ENCODE peak calls at places on chromosomes 6 and 20, in five cellular contexts. L, P, Q, H and G are unnamed samples.

GRCh38 chr6:46917002-46917401 is 4.7 kb downstream of the ADGRF5 start:
- DNase-seq in L (no peak), P (no peak), Q (no peak), H (no peak), G (no peak)

GRCh38 chr6:166957087-166957804 is 896 bp upstream of the RNASET2 start:
- DNase-seq in L (no peak), P (peak), Q (peak), H (no peak), G (no peak)

GRCh38 chr20:33160681-33161080 is 7.3 kb upstream of the BPIFA2 start:
- DNase-seq in L (no peak), P (no peak), Q (no peak), H (no peak), G (no peak)

GRCh38 chr6:35318200-35318844 is 20.7 kb downstream of the DEF6 start:
- DNase-seq in L (peak), P (peak), Q (peak), H (peak), G (peak)

GRCh38 chr6:133923938-133924593 is 29.0 kb upstream of the TBPL1 start:
- DNase-seq in L (peak), P (peak), Q (peak), H (peak), G (no peak)

GRCh38 chr20:61186771-61187170 is 65.3 kb upstream of the CDH4 start:
- DNase-seq in L (no peak), P (no peak), Q (peak), H (no peak), G (no peak)

GRCh38 chr6:165308926-165309731 is at the start of gene C6orf118:
- DNase-seq in L (no peak), P (no peak), Q (peak), H (peak), G (peak)

GRCh38 chr6:36938536-36938935 is 16.0 kb upstream of the PI16 start:
- DNase-seq in L (peak), P (no peak), Q (peak), H (no peak), G (no peak)

GRCh38 chr20:33423141-33423834 is 20.3 kb downstream of the SNTA1 start:
- DNase-seq in L (peak), P (peak), Q (peak), H (no peak), G (no peak)

GRCh38 chr6:28537509-28538140 is 11.9 kb downstream of the GPX5 start:
- DNase-seq in L (no peak), P (no peak), Q (no peak), H (peak), G (no peak)

GRCh38 chr6:157461000-157461915 is 80.3 kb downstream of the ZDHHC14 start:
- DNase-seq in L (peak), P (peak), Q (peak), H (no peak), G (no peak)

GRCh38 chr6:34189806-34190503 is 44.1 kb upstream of the GRM4 start:
- DNase-seq in L (no peak), P (peak), Q (no peak), H (no peak), G (peak)

GRCh38 chr20:21539512-21539911 is 25.6 kb upstream of the NKX2-2 start:
- DNase-seq in L (no peak), P (no peak), Q (no peak), H (no peak), G (no peak)

GRCh38 chr6:155377061-155377460 is 62.8 kb upstream of the TFB1M start:
- DNase-seq in L (peak), P (no peak), Q (peak), H (peak), G (no peak)

GRCh38 chr6:104559435-104560202 is 300.1 kb downstream of the HACE1 start:
- DNase-seq in L (no peak), P (no peak), Q (no peak), H (no peak), G (no peak)

DNA sequence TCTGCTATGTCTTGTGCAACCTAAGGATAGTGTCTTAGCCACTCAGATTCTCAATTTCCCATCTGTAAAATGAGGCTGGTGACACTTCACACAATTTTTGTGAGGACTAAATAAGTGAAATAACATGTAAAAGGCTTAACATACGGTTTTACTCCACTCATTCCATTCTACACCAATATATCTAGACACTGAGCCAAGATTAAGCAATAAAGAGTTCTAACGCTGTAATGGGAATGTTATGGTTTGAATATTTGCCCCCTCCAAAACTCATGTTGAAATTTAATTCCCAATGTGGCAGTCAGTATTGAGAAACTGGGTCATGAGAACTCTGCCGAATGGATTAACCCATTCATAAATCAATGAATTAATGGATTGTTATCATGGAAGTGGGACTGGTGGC is 301.0 kb downstream of the HACE1 start:
- DNase-seq in L (no peak), P (no peak), Q (peak), H (no peak), G (no peak)
- TF ChIP-seq CTCF in L (no peak), P (no peak), Q (no peak), H (no peak), G (no peak)

GRCh38 chr20:36384022-36384619 is 78.0 kb downstream of the DLGAP4 start:
- DNase-seq in L (peak), P (peak), Q (peak), H (peak), G (no peak)
- TF ChIP-seq CTCF in L (peak), P (peak), Q (no peak), H (no peak), G (peak)

DNA sequence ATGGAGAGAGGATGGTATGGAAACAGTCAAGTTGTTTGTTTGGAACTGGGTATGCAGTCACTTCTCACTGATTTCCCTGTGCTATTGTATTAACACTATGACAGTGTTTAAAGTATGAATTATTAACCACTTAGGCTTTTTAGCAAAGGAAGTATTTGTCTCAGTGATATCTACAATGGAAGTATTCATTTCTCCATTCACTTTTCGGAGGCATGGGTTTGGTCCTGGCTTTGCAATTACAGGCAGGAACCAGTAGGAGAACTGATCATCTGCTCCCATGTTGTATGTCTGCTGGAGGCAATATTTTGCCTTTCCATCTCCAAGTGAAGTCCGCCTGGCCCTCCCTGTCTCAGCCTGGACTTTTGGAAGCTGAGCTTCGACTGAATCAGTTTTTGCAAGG is 30.6 kb upstream of the EXOC2 start:
- DNase-seq in L (no peak), P (peak), Q (no peak), H (no peak), G (no peak)
- TF ChIP-seq CTCF in L (peak), P (peak), Q (peak), H (no peak), G (no peak)

GRCh38 chr6:17730078-17730704 is 23.5 kb upstream of the NUP153 start:
- DNase-seq in L (no peak), P (no peak), Q (no peak), H (no peak), G (no peak)
- TF ChIP-seq CTCF in L (no peak), P (no peak), Q (no peak), H (no peak), G (no peak)

DNA sequence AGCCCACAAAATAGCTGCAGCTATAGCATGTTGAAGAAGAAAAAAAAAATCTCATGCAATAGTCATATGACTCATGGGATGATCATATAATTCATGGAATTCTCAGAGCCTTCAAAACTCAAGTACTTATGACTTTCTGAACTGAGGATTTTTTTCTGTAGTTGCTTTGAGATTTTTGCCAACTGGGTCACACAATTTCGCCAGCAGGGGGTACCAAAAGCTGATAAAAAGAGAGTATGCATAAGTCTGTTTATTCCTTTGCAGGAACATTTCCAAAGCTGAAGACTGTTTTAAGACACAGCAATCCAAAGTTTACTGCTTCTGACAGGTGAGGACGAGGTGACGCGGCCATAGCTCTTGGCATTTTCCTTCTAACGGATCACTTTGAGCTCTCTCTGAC is 586.1 kb upstream of the CHD6 start:
- DNase-seq in L (no peak), P (no peak), Q (no peak), H (peak), G (no peak)
- TF ChIP-seq CTCF in L (peak), P (no peak), Q (no peak), H (no peak), G (no peak)

GRCh38 chr20:50578778-50579165 is 68.6 kb downstream of the PTPN1 start:
- DNase-seq in L (no peak), P (no peak), Q (no peak), H (no peak), G (no peak)
- TF ChIP-seq CTCF in L (no peak), P (no peak), Q (no peak), H (no peak), G (no peak)